ENCODE peak calls at places on chromosomes 7 and 10, in four cellular contexts. V is pancreas, A is KG1, S is testis. J is an unnamed sample.

GRCh38 chr10:77305650-77306632 is 331.7 kb downstream of the KCNMA1 start:
- DNase-seq in A (no peak), V (no peak), S (no peak), J (no peak)

GRCh38 chr10:33492914-33493313 is 158.4 kb upstream of the NRP1 start:
- DNase-seq in S (no peak), A (no peak), V (no peak), J (no peak)

GRCh38 chr10:132448248-132448731 is 51.3 kb downstream of the PWWP2B start:
- DNase-seq in S (no peak), V (peak; percentile 90), A (no peak), J (peak; percentile 75)

GRCh38 chr10:124161212-124162000 is 68.0 kb upstream of the CHST15 start:
- DNase-seq in S (no peak), V (no peak), A (no peak), J (no peak)

GRCh38 chr7:108026647-108027046 is 23.7 kb upstream of the LAMB1 start:
- DNase-seq in A (no peak), V (no peak), S (no peak), J (no peak)

GRCh38 chr7:106068986-106069385 is 43.1 kb downstream of the SYPL1 start:
- DNase-seq in A (no peak), S (no peak), V (no peak), J (no peak)

GRCh38 chr7:28490831-28491230 is 78.5 kb downstream of the CREB5 start:
- DNase-seq in S (peak; percentile 21), A (no peak), V (no peak), J (no peak)

GRCh38 chr10:79393221-79393923 is 46.1 kb downstream of the PPIF start:
- DNase-seq in V (peak; percentile 32), S (peak; percentile 11), A (no peak), J (no peak)

GRCh38 chr7:143418681-143419458 is 10.2 kb upstream of the EPHA1 start:
- DNase-seq in S (no peak), A (no peak), V (no peak), J (no peak)

GRCh38 chr7:98354511-98355249 is 46.2 kb downstream of the BAIAP2L1 start:
- DNase-seq in A (no peak), S (no peak), V (peak; percentile 55), J (peak; percentile 65)

GRCh38 chr10:127392351-127393235 is 156.5 kb upstream of the NPS start:
- DNase-seq in A (no peak), V (no peak), S (peak; percentile 72), J (no peak)

GRCh38 chr10:30967654-30968421 is 63.8 kb downstream of the ZNF438 start:
- DNase-seq in A (no peak), S (no peak), V (no peak), J (no peak)

GRCh38 chr7:143419880-143420279 is 11.2 kb upstream of the EPHA1 start:
- DNase-seq in V (no peak), S (no peak), A (no peak), J (no peak)

GRCh38 chr10:24114561-24114960 is 94.4 kb upstream of the KIAA1217 start:
- DNase-seq in V (no peak), S (no peak), A (no peak), J (no peak)

GRCh38 chr10:132481690-132482089 is 55.9 kb upstream of the INPP5A start:
- DNase-seq in V (no peak), S (no peak), A (no peak), J (no peak)

GRCh38 chr10:70656489-70656888 is 15.8 kb upstream of the ADAMTS14 start:
- DNase-seq in S (no peak), V (no peak), A (no peak), J (peak; percentile 76)

GRCh38 chr10:116888380-116889055 is 39.2 kb downstream of the ENO4 start:
- DNase-seq in S (no peak), A (no peak), V (no peak), J (peak; percentile 74)

GRCh38 chr7:4257390-4258111 is 424.5 kb upstream of the FOXK1 start:
- DNase-seq in A (no peak), V (no peak), S (no peak), J (no peak)

GRCh38 chr7:93178213-93178612 is 30.0 kb upstream of the SAMD9L start:
- DNase-seq in A (no peak), S (no peak), V (no peak), J (no peak)

GRCh38 chr7:66913118-66914049 is 7.6 kb upstream of the TMEM248 start:
- DNase-seq in V (no peak), A (no peak), S (no peak), J (no peak)

GRCh38 chr7:143002106-143002505 is 24.8 kb downstream of the OR9A2 start:
- DNase-seq in S (no peak), V (no peak), A (no peak), J (no peak)

GRCh38 chr10:72291019-72291532 is 17.4 kb downstream of the DDIT4 start:
- DNase-seq in V (no peak), S (no peak), A (no peak), J (no peak)